ENCODE peak calls at places on chromosomes 12 and 14, in nine cellular contexts. One of them, this sample, is unnamed.

GRCh38 chr14:105180598-105181528 is at the start of gene NUDT14:
- DNase-seq in GM23338: peak; percentile 75
- DNase-seq in hepatocyte: peak; percentile 89
- DNase-seq in OCI-LY7: peak; percentile 84
- DNase-seq in HCT116: peak; percentile 46
- DNase-seq in PC-3: peak; percentile 77
- DNase-seq in neural progenitor cell: peak; percentile 80
- DNase-seq in SK-N-SH: peak; percentile 96
- DNase-seq in GM23248: peak; percentile 86
- DNase-seq in this sample: peak; percentile 58

GRCh38 chr12:69196302-69197288 is 42.8 kb upstream of the CPSF6 start:
- DNase-seq in neural progenitor cell: no peak
- DNase-seq in GM23248: peak; percentile 25
- DNase-seq in HCT116: no peak
- DNase-seq in OCI-LY7: no peak
- DNase-seq in GM23338: peak; percentile 34
- DNase-seq in hepatocyte: no peak
- DNase-seq in SK-N-SH: no peak
- DNase-seq in PC-3: peak; percentile 47
- DNase-seq in this sample: no peak

GRCh38 chr14:64196026-64196425 is 98.1 kb downstream of the ESR2 start:
- DNase-seq in GM23338: no peak
- DNase-seq in hepatocyte: no peak
- DNase-seq in SK-N-SH: no peak
- DNase-seq in OCI-LY7: no peak
- DNase-seq in neural progenitor cell: no peak
- DNase-seq in PC-3: no peak
- DNase-seq in HCT116: no peak
- DNase-seq in GM23248: no peak
- DNase-seq in this sample: no peak

GRCh38 chr14:79011091-79011919 is 841.1 kb downstream of the NRXN3 start:
- DNase-seq in neural progenitor cell: peak; percentile 77
- DNase-seq in HCT116: no peak
- DNase-seq in hepatocyte: peak; percentile 69
- DNase-seq in SK-N-SH: peak; percentile 37
- DNase-seq in GM23338: peak; percentile 65
- DNase-seq in GM23248: peak; percentile 90
- DNase-seq in PC-3: peak; percentile 85
- DNase-seq in OCI-LY7: peak; percentile 44
- DNase-seq in this sample: no peak

GRCh38 chr14:105398044-105398725 is at the start of gene TEX22:
- DNase-seq in GM23248: peak; percentile 91
- DNase-seq in PC-3: peak; percentile 75
- DNase-seq in OCI-LY7: peak; percentile 93
- DNase-seq in neural progenitor cell: peak; percentile 84
- DNase-seq in HCT116: peak; percentile 31
- DNase-seq in GM23338: peak; percentile 91
- DNase-seq in SK-N-SH: peak; percentile 99
- DNase-seq in hepatocyte: peak; percentile 94
- DNase-seq in this sample: peak; percentile 69

GRCh38 chr12:129847063-129847462 is 56.8 kb downstream of the TMEM132D start:
- DNase-seq in SK-N-SH: no peak
- DNase-seq in GM23338: no peak
- DNase-seq in HCT116: no peak
- DNase-seq in hepatocyte: no peak
- DNase-seq in OCI-LY7: no peak
- DNase-seq in neural progenitor cell: no peak
- DNase-seq in GM23248: no peak
- DNase-seq in PC-3: no peak
- DNase-seq in this sample: no peak

GRCh38 chr12:52646613-52647012 is 5.4 kb downstream of the KRT2 start:
- DNase-seq in HCT116: no peak
- DNase-seq in PC-3: no peak
- DNase-seq in GM23338: peak; percentile 21
- DNase-seq in OCI-LY7: no peak
- DNase-seq in SK-N-SH: no peak
- DNase-seq in hepatocyte: no peak
- DNase-seq in GM23248: no peak
- DNase-seq in neural progenitor cell: no peak
- DNase-seq in this sample: no peak

GRCh38 chr12:70646850-70647249 is 9.6 kb upstream of the PTPRB start:
- DNase-seq in OCI-LY7: no peak
- DNase-seq in hepatocyte: no peak
- DNase-seq in SK-N-SH: no peak
- DNase-seq in HCT116: no peak
- DNase-seq in neural progenitor cell: no peak
- DNase-seq in GM23248: peak; percentile 83
- DNase-seq in PC-3: peak; percentile 74
- DNase-seq in GM23338: no peak
- DNase-seq in this sample: no peak

GRCh38 chr12:13347241-13348043 is 150.9 kb downstream of the EMP1 start:
- DNase-seq in OCI-LY7: no peak
- DNase-seq in PC-3: peak; percentile 54
- DNase-seq in HCT116: peak; percentile 27
- DNase-seq in GM23338: no peak
- DNase-seq in hepatocyte: peak; percentile 11
- DNase-seq in SK-N-SH: no peak
- DNase-seq in GM23248: peak; percentile 94
- DNase-seq in neural progenitor cell: no peak
- DNase-seq in this sample: no peak

GRCh38 chr12:105013892-105014291 is 27.8 kb downstream of the NOPCHAP1 start:
- DNase-seq in HCT116: no peak
- DNase-seq in GM23338: no peak
- DNase-seq in SK-N-SH: no peak
- DNase-seq in GM23248: peak; percentile 37
- DNase-seq in neural progenitor cell: no peak
- DNase-seq in PC-3: no peak
- DNase-seq in OCI-LY7: no peak
- DNase-seq in hepatocyte: no peak
- DNase-seq in this sample: no peak

GRCh38 chr14:21802441-21802840 is 128.8 kb upstream of the OR4E1 start:
- DNase-seq in SK-N-SH: no peak
- DNase-seq in GM23248: no peak
- DNase-seq in neural progenitor cell: no peak
- DNase-seq in HCT116: no peak
- DNase-seq in PC-3: no peak
- DNase-seq in OCI-LY7: no peak
- DNase-seq in hepatocyte: no peak
- DNase-seq in GM23338: no peak
- DNase-seq in this sample: no peak

GRCh38 chr12:27965966-27966365 is 6.6 kb downstream of the PTHLH start:
- DNase-seq in SK-N-SH: no peak
- DNase-seq in hepatocyte: no peak
- DNase-seq in GM23338: no peak
- DNase-seq in PC-3: peak; percentile 98
- DNase-seq in OCI-LY7: no peak
- DNase-seq in GM23248: peak; percentile 83
- DNase-seq in neural progenitor cell: no peak
- DNase-seq in HCT116: no peak
- DNase-seq in this sample: no peak

GRCh38 chr12:46907791-46908190 is 82.0 kb upstream of the SLC38A4 start:
- DNase-seq in PC-3: no peak
- DNase-seq in OCI-LY7: no peak
- DNase-seq in hepatocyte: no peak
- DNase-seq in GM23338: no peak
- DNase-seq in SK-N-SH: no peak
- DNase-seq in neural progenitor cell: no peak
- DNase-seq in GM23248: no peak
- DNase-seq in HCT116: no peak
- DNase-seq in this sample: no peak

GRCh38 chr12:130984183-130985058 is 30.7 kb downstream of the ADGRD1 start:
- DNase-seq in OCI-LY7: no peak
- DNase-seq in HCT116: no peak
- DNase-seq in SK-N-SH: no peak
- DNase-seq in GM23338: no peak
- DNase-seq in hepatocyte: no peak
- DNase-seq in neural progenitor cell: no peak
- DNase-seq in GM23248: no peak
- DNase-seq in PC-3: no peak
- DNase-seq in this sample: no peak

DNA sequence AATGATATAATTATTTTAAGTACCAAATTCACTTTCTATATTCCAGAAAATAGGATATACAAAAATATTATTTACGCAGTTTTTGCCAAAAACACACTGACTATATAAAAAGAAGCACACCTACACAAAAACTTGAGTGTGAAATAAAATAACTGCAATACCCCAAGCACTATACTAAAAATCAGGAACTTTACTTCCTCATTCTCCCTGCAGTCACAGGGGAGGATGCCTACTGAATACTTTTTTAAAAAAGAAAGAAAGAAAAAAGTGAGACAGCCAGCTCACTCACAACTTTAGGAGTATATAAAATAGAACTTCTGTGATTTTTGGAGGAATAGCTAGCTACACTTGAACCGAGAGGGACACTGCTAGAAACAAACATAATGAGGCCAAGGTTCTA is 12.2 kb downstream of the RPS6KA5 start:
- DNase-seq in SK-N-SH: no peak
- DNase-seq in OCI-LY7: no peak
- DNase-seq in GM23338: no peak
- DNase-seq in HCT116: no peak
- DNase-seq in GM23248: no peak
- DNase-seq in hepatocyte: no peak
- DNase-seq in PC-3: no peak
- DNase-seq in neural progenitor cell: no peak
- DNase-seq in this sample: no peak
- H2AFZ ChIP-seq in SK-N-SH: no peak overlapping the region
- H2AFZ ChIP-seq in OCI-LY7: no peak overlapping the region
- H2AFZ ChIP-seq in GM23338: no peak overlapping the region
- H2AFZ ChIP-seq in HCT116: no peak overlapping the region
- H2AFZ ChIP-seq in GM23248: no peak overlapping the region
- H2AFZ ChIP-seq in hepatocyte: no peak overlapping the region
- H2AFZ ChIP-seq in PC-3: no peak overlapping the region
- H2AFZ ChIP-seq in neural progenitor cell: no peak overlapping the region
- H2AFZ ChIP-seq in this sample: no peak overlapping the region

GRCh38 chr14:103164786-103165185 is 41.5 kb downstream of the TNFAIP2 start:
- DNase-seq in PC-3: no peak
- DNase-seq in GM23338: no peak
- DNase-seq in GM23248: no peak
- DNase-seq in SK-N-SH: no peak
- DNase-seq in neural progenitor cell: no peak
- DNase-seq in HCT116: no peak
- DNase-seq in hepatocyte: no peak
- DNase-seq in OCI-LY7: no peak
- DNase-seq in this sample: no peak

GRCh38 chr14:103164006-103164405 is 40.7 kb downstream of the TNFAIP2 start:
- DNase-seq in hepatocyte: no peak
- DNase-seq in PC-3: no peak
- DNase-seq in OCI-LY7: no peak
- DNase-seq in SK-N-SH: no peak
- DNase-seq in neural progenitor cell: no peak
- DNase-seq in GM23338: no peak
- DNase-seq in HCT116: no peak
- DNase-seq in GM23248: no peak
- DNase-seq in this sample: no peak

GRCh38 chr14:103163199-103163598 is 39.9 kb downstream of the TNFAIP2 start:
- DNase-seq in neural progenitor cell: no peak
- DNase-seq in HCT116: no peak
- DNase-seq in PC-3: no peak
- DNase-seq in GM23248: no peak
- DNase-seq in OCI-LY7: no peak
- DNase-seq in hepatocyte: no peak
- DNase-seq in SK-N-SH: no peak
- DNase-seq in GM23338: no peak
- DNase-seq in this sample: no peak

GRCh38 chr14:103161054-103161397 is 37.8 kb downstream of the TNFAIP2 start:
- DNase-seq in GM23338: no peak
- DNase-seq in SK-N-SH: no peak
- DNase-seq in GM23248: peak; percentile 55
- DNase-seq in hepatocyte: no peak
- DNase-seq in neural progenitor cell: no peak
- DNase-seq in OCI-LY7: no peak
- DNase-seq in HCT116: no peak
- DNase-seq in PC-3: peak; percentile 41
- DNase-seq in this sample: no peak

DNA sequence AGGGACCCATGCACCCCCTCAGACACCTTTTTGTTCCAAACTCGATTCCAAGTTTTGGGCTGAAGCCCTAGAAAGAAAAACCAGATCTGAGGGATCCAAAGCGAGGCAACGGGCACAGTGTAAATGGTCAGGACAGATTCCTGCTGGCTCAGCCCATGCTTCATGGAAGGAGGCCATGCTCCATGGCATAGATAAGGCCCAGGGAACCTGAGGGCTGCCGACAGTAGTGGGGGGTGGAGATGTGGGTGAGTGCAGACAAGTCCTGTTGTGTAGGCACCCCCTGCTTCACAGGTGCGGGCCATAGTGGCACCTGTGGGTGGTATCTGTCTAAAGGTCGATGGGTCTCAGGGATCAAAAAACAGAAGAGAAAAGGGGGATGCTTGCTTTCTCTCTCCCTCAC is 42.1 kb downstream of the TNFAIP2 start:
- DNase-seq in GM23248: no peak
- DNase-seq in OCI-LY7: no peak
- DNase-seq in HCT116: no peak
- DNase-seq in hepatocyte: no peak
- DNase-seq in PC-3: no peak
- DNase-seq in GM23338: no peak
- DNase-seq in SK-N-SH: no peak
- DNase-seq in neural progenitor cell: no peak
- DNase-seq in this sample: no peak
- TF ChIP-seq EZH2phosphoT487 in GM23248: no peak
- TF ChIP-seq EZH2phosphoT487 in OCI-LY7: no peak
- TF ChIP-seq EZH2phosphoT487 in HCT116: no peak
- TF ChIP-seq EZH2phosphoT487 in hepatocyte: no peak
- TF ChIP-seq EZH2phosphoT487 in PC-3: no peak
- TF ChIP-seq EZH2phosphoT487 in GM23338: no peak
- TF ChIP-seq EZH2phosphoT487 in SK-N-SH: no peak
- TF ChIP-seq EZH2phosphoT487 in neural progenitor cell: no peak
- TF ChIP-seq EZH2phosphoT487 in this sample: no peak

GRCh38 chr12:85661461-85662208 is 174.6 kb downstream of the RASSF9 start:
- DNase-seq in SK-N-SH: no peak
- DNase-seq in hepatocyte: no peak
- DNase-seq in neural progenitor cell: no peak
- DNase-seq in GM23248: no peak
- DNase-seq in PC-3: no peak
- DNase-seq in GM23338: no peak
- DNase-seq in OCI-LY7: no peak
- DNase-seq in HCT116: no peak
- DNase-seq in this sample: no peak
- H3K4me3 ChIP-seq in SK-N-SH: no peak overlapping the region
- H3K4me3 ChIP-seq in hepatocyte: no peak overlapping the region
- H3K4me3 ChIP-seq in neural progenitor cell: no peak overlapping the region
- H3K4me3 ChIP-seq in GM23248: no peak overlapping the region
- H3K4me3 ChIP-seq in PC-3: no peak overlapping the region
- H3K4me3 ChIP-seq in GM23338: no peak overlapping the region
- H3K4me3 ChIP-seq in OCI-LY7: no peak overlapping the region
- H3K4me3 ChIP-seq in HCT116: no peak overlapping the region
- H3K4me3 ChIP-seq in this sample: no peak overlapping the region

DNA sequence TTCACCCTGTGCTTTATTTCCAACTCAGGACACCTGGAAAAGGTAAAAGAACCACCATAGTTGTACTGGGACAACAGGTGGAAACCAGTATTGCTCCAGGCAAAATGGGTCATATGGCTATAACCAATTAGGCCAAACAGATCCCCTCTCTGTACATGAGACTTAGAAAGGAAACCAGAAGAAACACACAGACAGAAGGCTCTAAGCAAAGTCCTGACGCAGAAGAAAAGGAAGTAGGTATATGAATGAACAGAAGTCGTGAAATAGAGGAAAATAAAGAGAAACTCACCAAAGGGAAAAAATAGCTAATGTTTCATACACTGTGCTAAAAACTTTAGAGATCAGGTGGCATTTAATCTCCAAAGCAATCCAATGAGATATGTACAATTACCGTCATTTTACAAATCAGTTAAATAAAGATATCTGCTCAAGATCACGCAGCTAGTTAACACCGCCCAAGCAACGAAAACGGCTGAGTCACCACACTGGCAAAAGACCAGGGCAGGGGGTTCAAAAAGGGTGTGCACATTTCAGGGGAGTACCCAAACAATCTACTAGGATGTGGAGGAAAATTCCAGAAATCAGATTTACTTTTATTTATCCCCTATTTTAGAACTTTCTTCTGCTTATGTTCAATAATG is 82.3 kb downstream of the ITPR2 start:
- DNase-seq in OCI-LY7: no peak
- DNase-seq in hepatocyte: no peak
- DNase-seq in SK-N-SH: no peak
- DNase-seq in GM23248: no peak
- DNase-seq in neural progenitor cell: no peak
- DNase-seq in GM23338: no peak
- DNase-seq in PC-3: no peak
- DNase-seq in HCT116: no peak
- DNase-seq in this sample: no peak
- H2AFZ ChIP-seq in OCI-LY7: no peak overlapping the region
- H2AFZ ChIP-seq in hepatocyte: no peak overlapping the region
- H2AFZ ChIP-seq in SK-N-SH: no peak overlapping the region
- H2AFZ ChIP-seq in GM23248: no peak overlapping the region
- H2AFZ ChIP-seq in neural progenitor cell: no peak overlapping the region
- H2AFZ ChIP-seq in GM23338: no peak overlapping the region
- H2AFZ ChIP-seq in PC-3: no peak overlapping the region
- H2AFZ ChIP-seq in HCT116: no peak overlapping the region
- H2AFZ ChIP-seq in this sample: no peak overlapping the region

This sample was measured in MM.1S.